ENCODE peak calls at places on chromosomes 11 and 22, in six cellular contexts. T is prostate gland, O is NT2/D1, C is fibroblast of lung, M is tibial nerve, E is kidney. I is an unnamed sample.
A peak's percentile ranks its signal among the peaks of the same experiment; 100 is the strongest.

GRCh38 chr11:1341928-1342524 is 32.6 kb upstream of the TOLLIP start:
- DNase-seq in T (no peak), O (no peak), C (peak; percentile 26), M (no peak), E (no peak), I (no peak)

GRCh38 chr22:39522567-39523300 is 2.4 kb downstream of the ATF4 start:
- DNase-seq in T (peak; percentile 82), O (no peak), C (peak; percentile 67), M (no peak), E (peak; percentile 42), I (peak; percentile 61)

GRCh38 chr11:117604349-117604995 is 192.5 kb downstream of the DSCAML1 start:
- DNase-seq in T (no peak), O (no peak), C (peak; percentile 8), M (no peak), E (no peak), I (peak; percentile 33)

GRCh38 chr11:123301696-123302400 is 106.8 kb upstream of the CLMP start:
- DNase-seq in T (peak; percentile 30), O (peak; percentile 57), C (peak; percentile 34), M (peak; percentile 31), E (peak; percentile 84), I (peak; percentile 82)

GRCh38 chr22:36010913-36011312 is 17.7 kb downstream of the RBFOX2 start:
- DNase-seq in T (no peak), O (no peak), C (peak; percentile 86), M (no peak), E (no peak), I (peak; percentile 90)

GRCh38 chr22:24466831-24467249 is 28.3 kb upstream of the UPB1 start:
- DNase-seq in T (no peak), O (peak; percentile 32), C (peak; percentile 77), M (peak; percentile 36), E (no peak), I (peak; percentile 69)

GRCh38 chr11:134625631-134626030 is 213.6 kb upstream of the B3GAT1 start:
- DNase-seq in T (no peak), O (no peak), C (no peak), M (no peak), E (peak; percentile 18), I (no peak)

GRCh38 chr11:30196400-30197206 is 34.2 kb upstream of the FSHB start:
- DNase-seq in T (peak; percentile 35), O (peak; percentile 46), C (peak; percentile 20), M (peak; percentile 57), E (peak; percentile 71), I (peak; percentile 63)

GRCh38 chr22:44697423-44698179 is 4.4 kb upstream of the PRR5 start:
- DNase-seq in T (peak; percentile 70), O (no peak), C (peak; percentile 54), M (peak; percentile 78), E (no peak), I (peak; percentile 87)

GRCh38 chr22:19734163-19734562 is 10.8 kb downstream of the GP1BB start:
- DNase-seq in T (no peak), O (no peak), C (no peak), M (no peak), E (no peak), I (no peak)

GRCh38 chr11:62435741-62436485 is 17.1 kb downstream of the SCGB1A1 start:
- DNase-seq in T (no peak), O (no peak), C (no peak), M (no peak), E (no peak), I (no peak)

GRCh38 chr22:46444390-46444854 is 93.0 kb downstream of the CELSR1 start:
- DNase-seq in T (no peak), O (no peak), C (no peak), M (no peak), E (no peak), I (no peak)

GRCh38 chr11:110065189-110065588 is 28.0 kb upstream of the ZC3H12C start:
- DNase-seq in T (no peak), O (no peak), C (no peak), M (no peak), E (no peak), I (no peak)

GRCh38 chr11:65205602-65205967 is 23.9 kb downstream of the CAPN1 start:
- DNase-seq in T (no peak), O (no peak), C (no peak), M (no peak), E (peak; percentile 39), I (no peak)

GRCh38 chr11:65206441-65206841 is 24.7 kb downstream of the CAPN1 start:
- DNase-seq in T (no peak), O (no peak), C (no peak), M (no peak), E (peak; percentile 75), I (no peak)

GRCh38 chr11:65206901-65207300 is 25.2 kb downstream of the CAPN1 start:
- DNase-seq in T (no peak), O (no peak), C (no peak), M (no peak), E (no peak), I (no peak)

GRCh38 chr11:65204143-65204542 is 22.4 kb downstream of the CAPN1 start:
- DNase-seq in T (no peak), O (no peak), C (no peak), M (no peak), E (peak; percentile 23), I (no peak)

DNA sequence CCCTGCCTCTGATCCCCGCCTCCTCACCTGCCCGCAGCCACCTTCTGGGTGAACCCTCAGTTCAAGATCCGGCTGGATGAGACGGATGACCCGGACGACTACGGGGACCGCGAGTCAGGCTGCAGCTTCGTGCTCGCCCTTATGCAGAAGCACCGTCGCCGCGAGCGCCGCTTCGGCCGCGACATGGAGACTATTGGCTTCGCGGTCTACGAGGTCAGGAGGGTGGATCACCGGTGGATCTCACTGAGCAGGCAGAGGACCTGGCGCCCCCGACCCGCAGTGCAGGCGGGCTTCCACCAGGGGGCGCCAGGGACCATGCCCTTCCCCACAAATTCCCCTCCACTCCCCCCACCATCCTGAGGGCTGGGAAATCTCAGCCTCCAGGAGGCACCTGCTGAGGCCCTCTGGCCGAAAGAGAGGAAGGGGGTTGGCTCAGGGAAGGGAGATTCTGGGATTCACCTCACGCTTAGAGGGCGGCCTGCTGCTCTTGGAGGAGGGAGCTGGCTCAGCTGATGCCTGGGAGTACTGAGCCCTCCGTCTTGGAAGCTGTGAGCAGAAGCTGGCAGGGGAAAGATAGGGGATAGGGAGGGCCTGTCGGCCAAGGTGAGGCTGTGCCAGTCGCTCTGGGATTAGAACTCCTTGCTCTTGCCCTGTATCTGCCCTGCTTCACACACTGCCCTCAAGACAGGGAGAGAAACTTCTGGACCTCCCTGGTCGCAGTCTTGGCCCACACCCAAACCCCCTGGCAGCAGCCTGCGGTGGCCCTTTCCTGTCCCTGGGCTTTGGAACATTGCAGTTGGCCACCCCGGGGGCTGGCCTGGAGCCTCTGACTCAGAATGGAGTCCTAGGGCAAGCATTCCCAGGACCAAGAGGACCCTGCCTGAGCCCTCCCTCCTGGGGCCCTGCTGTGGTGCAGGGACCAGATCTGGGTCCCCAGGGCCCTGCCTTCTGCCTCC is 23.2 kb downstream of the CAPN1 start:
- DNase-seq in T (no peak), O (peak; percentile 96), C (peak; percentile 15), M (no peak), E (peak; percentile 76), I (peak; percentile 51)
- H3K36me3 ChIP-seq in T (peaks cover 37% of the 10 kb centered on the region), O (peaks cover 69% of the 10 kb centered on the region), C (peaks cover 35% of the 10 kb centered on the region), M (peaks cover 18% of the 10 kb centered on the region), E (peaks cover 19% of the 10 kb centered on the region), I (peaks cover 55% of the 10 kb centered on the region)

GRCh38 chr11:65637794-65638317 is at the start of gene SIPA1:
- DNase-seq in T (peak; percentile 52), O (peak; percentile 91), C (peak; percentile 88), M (no peak), E (peak; percentile 93), I (peak; percentile 90)

GRCh38 chr11:65639623-65640482 is 2.0 kb downstream of the SIPA1 start:
- DNase-seq in T (no peak), O (no peak), C (no peak), M (no peak), E (peak; percentile 86), I (no peak)

GRCh38 chr11:65642014-65642671 is 4.2 kb downstream of the SIPA1 start:
- DNase-seq in T (no peak), O (no peak), C (no peak), M (no peak), E (peak; percentile 75), I (no peak)

GRCh38 chr11:65641233-65642013 is 3.5 kb downstream of the SIPA1 start:
- DNase-seq in T (no peak), O (no peak), C (no peak), M (no peak), E (peak; percentile 77), I (no peak)

DNA sequence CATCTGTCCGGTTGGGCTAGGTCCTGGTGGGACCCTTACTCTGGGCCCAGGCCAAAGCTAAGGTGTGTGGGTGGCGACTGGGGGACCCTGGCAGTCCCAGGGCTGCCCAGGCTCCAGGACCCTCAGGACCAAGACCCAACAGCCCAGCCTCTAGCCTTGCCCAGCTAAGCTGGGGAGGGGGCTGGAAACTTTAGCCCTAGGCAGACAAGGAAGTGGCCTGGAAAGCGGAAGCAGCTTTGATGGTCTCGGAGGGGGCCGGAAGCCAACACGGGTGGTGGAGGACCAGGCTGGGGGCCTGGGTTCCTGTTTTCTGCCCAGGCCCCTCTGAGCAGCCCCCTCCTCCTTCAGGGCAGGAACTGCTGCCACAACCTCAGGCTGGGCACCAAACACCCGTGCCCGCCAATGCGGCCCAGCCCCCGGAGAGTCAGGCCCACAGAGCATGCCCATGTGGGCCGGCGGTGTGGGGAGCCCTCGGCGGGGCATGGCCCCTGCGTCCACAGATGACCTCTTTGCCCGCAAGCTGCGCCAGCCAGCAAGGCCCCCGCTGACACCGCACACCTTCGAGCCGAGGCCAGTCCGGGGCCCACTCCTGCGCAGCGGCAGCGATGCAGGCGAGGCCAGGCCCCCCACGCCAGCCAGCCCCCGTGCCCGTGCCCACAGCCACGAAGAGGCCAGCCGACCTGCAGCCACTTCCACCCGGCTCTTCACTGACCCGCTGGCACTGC is 2.7 kb downstream of the SIPA1 start:
- DNase-seq in T (no peak), O (no peak), C (no peak), M (peak; percentile 33), E (peak; percentile 85), I (no peak)
- H3K4me1 ChIP-seq in T (no peaks in the 10 kb centered on the region), O (peaks cover 38% of the 10 kb centered on the region), C (peaks cover 23% of the 10 kb centered on the region), M (no peaks in the 10 kb centered on the region), E (no peaks in the 10 kb centered on the region), I (peaks cover 13% of the 10 kb centered on the region)

DNA sequence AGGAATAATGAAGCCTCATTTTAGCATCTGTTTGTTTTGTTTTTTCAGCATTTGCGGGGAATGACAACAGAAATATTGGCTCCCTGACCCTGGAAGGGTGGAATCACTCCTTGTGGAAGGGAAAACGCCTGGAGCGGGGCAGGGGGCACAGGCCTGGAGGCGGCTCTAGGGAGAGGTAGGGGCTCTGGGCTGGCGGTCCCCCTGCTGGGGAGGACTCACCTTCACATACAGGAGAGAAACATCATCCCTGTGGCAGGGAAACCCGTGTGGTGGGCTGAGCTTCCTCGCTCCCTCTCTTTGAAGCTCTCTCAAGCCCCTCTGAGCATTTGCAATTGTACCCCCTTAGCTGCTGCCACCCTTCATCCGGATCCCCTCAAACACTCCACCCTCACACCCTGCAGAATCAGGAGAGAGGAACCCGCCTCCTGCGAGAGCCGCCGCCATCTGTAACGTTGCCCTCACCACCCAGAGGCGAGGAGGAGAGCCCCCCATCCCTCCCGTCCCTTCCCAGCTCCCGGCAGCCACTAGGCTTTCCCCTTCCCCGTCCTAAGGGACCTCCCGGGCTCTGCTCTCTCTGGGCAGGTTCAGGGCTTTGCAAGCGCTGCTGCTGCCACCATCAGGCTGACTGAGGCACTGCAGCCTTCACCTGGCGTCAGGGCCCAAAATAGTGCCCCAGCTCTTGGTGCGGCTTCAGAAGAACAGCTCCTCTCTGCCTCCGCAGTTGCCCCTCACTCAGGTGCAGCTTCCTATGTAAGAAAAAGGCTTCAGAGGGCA is 10.4 kb downstream of the KIRREL3 start:
- DNase-seq in T (peak; percentile 51), O (peak; percentile 66), C (peak; percentile 75), M (peak; percentile 65), E (peak; percentile 85), I (peak; percentile 91)
- H3K4me3 ChIP-seq in T (no peak overlapping the region), O (no peak overlapping the region), C (no peak overlapping the region), M (no peak overlapping the region), E (no peak overlapping the region), I (no peak overlapping the region)

GRCh38 chr11:126080206-126080941 is 17.7 kb upstream of the CDON start:
- DNase-seq in T (peak; percentile 76), O (no peak), C (no peak), M (no peak), E (no peak), I (peak; percentile 29)
- H3K36me3 ChIP-seq in T (no peaks in the 10 kb centered on the region), O (no peaks in the 10 kb centered on the region), C (no peaks in the 10 kb centered on the region), M (no peaks in the 10 kb centered on the region), E (no peaks in the 10 kb centered on the region), I (no peaks in the 10 kb centered on the region)